ENCODE peak calls at places on chromosomes 6 and 20, in four cellular contexts. M is stimulated activated CD8-positive, alpha-beta memory T cell treated with anti-CD3 and anti-CD28 coated beads, Interleukin-2, amount 100 ng/mL, for 1 hour; A is activated T-cell treated with anti-CD3 and anti-CD28 coated beads, Interleukin-2, amount 50 U/mL, for 1 hour; F is C1 segment of cervical spinal cord. C is an unnamed sample.

GRCh38 chr6:47571488-47571887 is 93.9 kb downstream of the CD2AP start:
- DNase-seq in A (no peak), M (no peak), F (no peak), C (no peak)

GRCh38 chr6:11681770-11682169 is 96.8 kb downstream of the ADTRP start:
- DNase-seq in A (no peak), F (no peak), M (no peak), C (no peak)

GRCh38 chr6:152669894-152670293 is 27.8 kb upstream of the MYCT1 start:
- DNase-seq in A (no peak), F (no peak), M (no peak), C (no peak)

GRCh38 chr6:26232950-26233607 is 131.9 kb upstream of the BTN3A2 start:
- DNase-seq in M (no peak), F (no peak), A (peak; percentile 56), C (no peak)

GRCh38 chr6:12353731-12354130 is 63.6 kb downstream of the EDN1 start:
- DNase-seq in A (no peak), F (no peak), M (no peak), C (no peak)

GRCh38 chr20:58293453-58293852 is 16.1 kb upstream of the RAB22A start:
- DNase-seq in A (no peak), F (peak; percentile 51), M (no peak), C (no peak)

GRCh38 chr6:21633511-21634109 is 40.1 kb downstream of the SOX4 start:
- DNase-seq in A (no peak), M (no peak), F (no peak), C (no peak)

GRCh38 chr6:135083992-135084915 is 29.6 kb upstream of the HBS1L start:
- DNase-seq in A (no peak), M (no peak), F (no peak), C (no peak)

GRCh38 chr6:43627008-43627825 is 1.8 kb downstream of the GTPBP2 start:
- DNase-seq in A (no peak), M (no peak), F (peak; percentile 36), C (peak; percentile 42)

GRCh38 chr6:89930789-89931188 is 36.5 kb downstream of the GJA10 start:
- DNase-seq in F (no peak), M (no peak), A (no peak), C (no peak)

GRCh38 chr20:57086066-57086465 is 180.4 kb downstream of the BMP7 start:
- DNase-seq in A (no peak), M (no peak), F (no peak), C (no peak)

GRCh38 chr20:40666336-40666735 is 22.7 kb downstream of the MAFB start:
- DNase-seq in A (no peak), M (no peak), F (no peak), C (no peak)

GRCh38 chr6:34657307-34657978 is 39.1 kb downstream of the ILRUN start:
- DNase-seq in F (peak; percentile 27), A (no peak), M (no peak), C (peak; percentile 16)

GRCh38 chr20:34703573-34704176 is 469 bp upstream of the TP53INP2 start:
- DNase-seq in M (no peak), F (no peak), A (peak; percentile 55), C (no peak)

GRCh38 chr6:127102299-127102698 is 16.2 kb upstream of the RSPO3 start:
- DNase-seq in F (no peak), M (no peak), A (no peak), C (no peak)

GRCh38 chr6:169975701-169976100 is 224.3 kb downstream of the ERMARD start:
- DNase-seq in M (no peak), F (no peak), A (peak; percentile 0), C (no peak)

GRCh38 chr6:21115111-21115510 is 478.4 kb upstream of the SOX4 start:
- DNase-seq in A (no peak), F (no peak), M (no peak), C (no peak)

GRCh38 chr6:42451146-42451594 is 556 bp downstream of the TRERF1 start:
- DNase-seq in F (no peak), A (peak; percentile 28), M (no peak), C (no peak)

GRCh38 chr20:24543168-24543567 is 73.7 kb downstream of the SYNDIG1 start:
- DNase-seq in M (no peak), F (no peak), A (no peak), C (no peak)

GRCh38 chr6:118812972-118813371 is 81.0 kb upstream of the ASF1A start:
- DNase-seq in F (no peak), A (no peak), M (no peak), C (no peak)

C was measured in occipital lobe.